ENCODE peak calls at places on chromosomes 5 and 9, in five cellular contexts. D, H, G, E and C are unnamed samples.

GRCh38 chr9:33161011-33161588 is 6.0 kb downstream of the B4GALT1 start:
- DNase-seq in G (peak), E (no peak), H (peak), D (no peak), C (peak)

GRCh38 chr5:127656825-127657224 is 7.9 kb downstream of the CTXN3 start:
- DNase-seq in H (no peak), E (no peak), G (no peak), D (no peak), C (no peak)

GRCh38 chr9:72925126-72925810 is 27.6 kb downstream of the ALDH1A1 start:
- DNase-seq in G (no peak), H (no peak), E (no peak), D (no peak), C (no peak)

GRCh38 chr9:121249563-121249962 is 18.4 kb upstream of the GSN start:
- DNase-seq in E (no peak), H (no peak), G (no peak), D (peak), C (peak)

GRCh38 chr9:95085036-95085770 is 232.3 kb downstream of the FANCC start:
- DNase-seq in G (no peak), H (peak), D (no peak), E (no peak), C (no peak)

GRCh38 chr9:90054810-90055209 is 450.0 kb downstream of the GADD45G start:
- DNase-seq in H (peak), D (no peak), G (no peak), E (no peak), C (no peak)

GRCh38 chr9:131698715-131699053 is 41.2 kb downstream of the RAPGEF1 start:
- DNase-seq in H (no peak), E (no peak), D (no peak), G (no peak), C (no peak)

GRCh38 chr5:104273725-104274124 is 711.1 kb upstream of the NUDT12 start:
- DNase-seq in H (no peak), D (no peak), G (no peak), E (no peak), C (no peak)

GRCh38 chr5:127228540-127229184 is 61.9 kb upstream of the MEGF10 start:
- DNase-seq in H (no peak), D (no peak), G (no peak), E (peak), C (peak)

GRCh38 chr5:139681466-139681865 is 33.3 kb downstream of the CXXC5 start:
- DNase-seq in D (no peak), H (no peak), E (no peak), G (no peak), C (no peak)

GRCh38 chr5:173973614-173973969 is 15.4 kb upstream of the C5orf47 start:
- DNase-seq in G (no peak), E (peak), D (no peak), H (peak), C (peak)

GRCh38 chr5:144203750-144204596 is 33.3 kb downstream of the KCTD16 start:
- DNase-seq in D (peak), E (peak), H (peak), G (peak), C (peak)

GRCh38 chr5:125205604-125206221 is 459.3 kb upstream of the ZNF608 start:
- DNase-seq in E (no peak), G (no peak), D (no peak), H (no peak), C (no peak)

GRCh38 chr5:179342577-179342976 is 2.7 kb downstream of the ADAMTS2 start:
- DNase-seq in H (no peak), G (peak), E (peak), D (no peak), C (no peak)

GRCh38 chr9:84677080-84677479 is 7.6 kb downstream of the NTRK2 start:
- DNase-seq in E (no peak), H (no peak), G (no peak), D (no peak), C (no peak)

GRCh38 chr5:53884844-53885243 is 324.4 kb downstream of the NDUFS4 start:
- DNase-seq in D (no peak), E (no peak), H (no peak), G (no peak), C (no peak)

GRCh38 chr9:129071526-129072131 is 9.3 kb upstream of the DOLPP1 start:
- DNase-seq in H (no peak), D (no peak), E (peak), G (no peak), C (peak)

GRCh38 chr5:56264417-56265025 is 31.4 kb upstream of the ANKRD55 start:
- DNase-seq in H (peak), G (no peak), E (peak), D (no peak), C (peak)

GRCh38 chr9:113570749-113571711 is 107.5 kb downstream of the RGS3 start:
- DNase-seq in H (no peak), E (no peak), G (no peak), D (no peak), C (no peak)

GRCh38 chr5:61167382-61167781 is 5.1 kb upstream of the SMIM15 start:
- DNase-seq in D (peak), E (no peak), H (peak), G (no peak), C (peak)

GRCh38 chr9:85610074-85610855 is 131.5 kb downstream of the AGTPBP1 start:
- DNase-seq in E (no peak), H (no peak), G (peak), D (peak), C (peak)

GRCh38 chr9:19965336-19965735 is 176.5 kb upstream of the SLC24A2 start:
- DNase-seq in E (no peak), G (no peak), D (no peak), H (no peak), C (no peak)

GRCh38 chr5:98585661-98586310 is 187.7 kb upstream of the RGMB start:
- DNase-seq in D (no peak), G (no peak), E (no peak), H (no peak), C (no peak)

GRCh38 chr9:35659340-35659739 is 1.2 kb downstream of the CCDC107 start:
- DNase-seq in G (no peak), E (no peak), D (no peak), H (no peak), C (no peak)

GRCh38 chr5:95682891-95683290 is at the start of gene SPATA9:
- DNase-seq in D (no peak), G (no peak), E (no peak), H (no peak), C (no peak)

GRCh38 chr5:126998201-126998631 is 32.1 kb downstream of the MARCHF3 start:
- DNase-seq in E (no peak), D (peak), G (no peak), H (no peak), C (no peak)

GRCh38 chr9:35162605-35163315 is 951 bp downstream of the UNC13B start:
- DNase-seq in H (no peak), G (no peak), D (no peak), E (no peak), C (no peak)

GRCh38 chr5:147701468-147701867 is 81.1 kb downstream of the JAKMIP2 start:
- DNase-seq in D (no peak), G (no peak), H (no peak), E (no peak), C (no peak)

GRCh38 chr5:163585206-163585605 is 79.8 kb downstream of the MAT2B start:
- DNase-seq in D (no peak), G (no peak), E (no peak), H (no peak), C (no peak)

GRCh38 chr5:93099902-93100347 is 481.1 kb downstream of the NR2F1-AS1 start:
- DNase-seq in H (no peak), G (no peak), D (no peak), E (no peak), C (no peak)

GRCh38 chr5:141734501-141735231 is 52.6 kb upstream of the ARAP3 start:
- DNase-seq in H (peak), D (peak), G (no peak), E (peak), C (peak)

GRCh38 chr9:15915711-15916110 is 362.9 kb downstream of the CCDC171 start:
- DNase-seq in H (no peak), G (no peak), E (no peak), D (no peak), C (no peak)

GRCh38 chr5:57749396-57749795 is 266.8 kb upstream of the ACTBL2 start:
- DNase-seq in H (no peak), G (no peak), E (no peak), D (no peak), C (no peak)

GRCh38 chr5:32735512-32735911 is 24.4 kb downstream of the NPR3 start:
- DNase-seq in E (no peak), G (no peak), D (no peak), H (no peak), C (no peak)

GRCh38 chr5:167582263-167582662 is 709.2 kb upstream of the WWC1 start:
- DNase-seq in D (no peak), H (no peak), G (no peak), E (no peak), C (no peak)

DNA sequence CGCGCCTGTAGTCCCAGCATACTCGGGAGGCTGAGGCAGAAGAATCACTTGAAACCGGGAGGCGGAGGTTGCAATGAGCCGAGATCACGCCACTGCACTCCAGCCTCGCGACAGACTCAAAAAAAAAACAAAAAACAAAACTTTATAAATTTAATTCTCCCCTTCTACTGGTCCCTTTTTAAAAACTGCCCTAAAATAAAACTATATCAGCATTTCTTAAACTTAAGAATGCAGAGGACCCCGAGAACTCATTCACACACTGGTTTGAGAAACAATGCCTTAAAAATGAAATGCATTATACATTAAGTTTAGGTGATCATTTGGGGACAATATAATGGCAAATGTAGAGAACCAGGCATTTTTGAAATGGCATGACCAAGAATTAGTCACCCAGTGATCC is 2.3 kb downstream of the C5orf15 start:
- DNase-seq in D (no peak), H (no peak), G (no peak), E (no peak), C (no peak)
- TF ChIP-seq CTCF in D (no peak), H (no peak), G (no peak), E (no peak), C (no peak)

GRCh38 chr5:172764861-172765765 is 5.9 kb downstream of the DUSP1 start:
- DNase-seq in G (peak), H (peak), D (peak), E (peak), C (peak)
- TF ChIP-seq CTCF in G (no peak), H (no peak), D (no peak), E (no peak), C (no peak)

DNA sequence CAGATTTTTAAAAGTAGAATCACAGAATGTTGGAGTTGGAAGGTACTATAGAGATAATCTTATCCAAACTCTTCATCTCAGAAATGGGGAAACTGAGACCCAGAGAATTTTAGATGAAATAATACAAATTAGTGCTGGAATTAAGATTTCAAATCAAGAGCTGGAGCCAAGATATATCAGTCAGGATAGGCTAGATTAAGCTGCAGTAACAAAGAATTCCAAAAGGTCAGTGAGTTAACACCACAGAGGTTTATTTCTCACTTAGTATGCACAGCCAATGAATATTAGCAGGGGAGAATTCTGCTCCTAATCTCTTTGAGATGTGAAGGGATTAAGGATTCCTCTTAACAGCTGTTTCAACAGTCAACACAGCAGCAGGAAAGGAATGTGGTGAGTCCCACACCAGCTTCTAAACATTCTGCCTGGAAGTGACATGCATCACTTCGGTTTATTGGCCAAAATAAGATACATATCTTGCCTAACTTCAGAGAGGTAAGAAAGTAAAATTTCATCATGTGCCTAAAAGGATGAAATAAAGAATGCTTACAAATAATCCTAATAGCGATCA is 136.8 kb downstream of the FRMD3 start:
- DNase-seq in G (no peak), H (no peak), D (no peak), E (no peak), C (no peak)
- TF ChIP-seq CTCF in G (no peak), H (no peak), D (no peak), E (no peak), C (no peak)

GRCh38 chr9:116002181-116002580 is 151.4 kb upstream of the PAPPA start:
- DNase-seq in E (no peak), D (no peak), H (no peak), G (no peak), C (no peak)

GRCh38 chr9:115999498-115999897 is 154.1 kb upstream of the PAPPA start:
- DNase-seq in D (no peak), G (no peak), E (no peak), H (no peak), C (no peak)

GRCh38 chr9:115998661-115999060 is 154.9 kb upstream of the PAPPA start:
- DNase-seq in H (no peak), E (no peak), D (no peak), G (no peak), C (no peak)

GRCh38 chr9:116002624-116003023 is 151.0 kb upstream of the PAPPA start:
- DNase-seq in H (no peak), G (no peak), D (no peak), E (no peak), C (no peak)

GRCh38 chr9:116000748-116001329 is 152.8 kb upstream of the PAPPA start:
- DNase-seq in E (peak), D (peak), G (no peak), H (peak), C (peak)
- TF ChIP-seq CTCF in E (peak), D (no peak), G (peak), H (peak), C (peak)